ENCODE peak calls at places on chromosomes 5 and 9, in seven cellular contexts. One of them, this sample, is unnamed. For H3K36me3, the result is how much of the 10 kb centered on the place peaks cover.

GRCh38 chr5:13994606-13995336 is 50.3 kb upstream of the DNAH5 start:
- DNase-seq in neural progenitor cell: no peak
- DNase-seq in breast epithelium: no peak
- DNase-seq in WERI-Rb-1: no peak
- DNase-seq in heart right ventricle: no peak
- DNase-seq in mucosa of descending colon: no peak
- DNase-seq in thoracic aorta: no peak
- DNase-seq in this sample: no peak

GRCh38 chr5:89901983-89902382 is 507.6 kb downstream of the CETN3 start:
- DNase-seq in WERI-Rb-1: no peak
- DNase-seq in neural progenitor cell: no peak
- DNase-seq in thoracic aorta: peak
- DNase-seq in mucosa of descending colon: no peak
- DNase-seq in breast epithelium: peak
- DNase-seq in heart right ventricle: no peak
- DNase-seq in this sample: no peak

GRCh38 chr5:172909931-172910502 is 49.2 kb upstream of the RPL26L1 start:
- DNase-seq in heart right ventricle: no peak
- DNase-seq in thoracic aorta: no peak
- DNase-seq in WERI-Rb-1: no peak
- DNase-seq in breast epithelium: no peak
- DNase-seq in neural progenitor cell: no peak
- DNase-seq in mucosa of descending colon: no peak
- DNase-seq in this sample: no peak

GRCh38 chr5:78547731-78548189 is 100.8 kb downstream of the LHFPL2 start:
- DNase-seq in thoracic aorta: peak
- DNase-seq in WERI-Rb-1: no peak
- DNase-seq in breast epithelium: peak
- DNase-seq in neural progenitor cell: no peak
- DNase-seq in mucosa of descending colon: peak
- DNase-seq in heart right ventricle: peak
- DNase-seq in this sample: no peak

GRCh38 chr5:78763659-78764189 is 115.2 kb upstream of the LHFPL2 start:
- DNase-seq in mucosa of descending colon: no peak
- DNase-seq in WERI-Rb-1: no peak
- DNase-seq in heart right ventricle: no peak
- DNase-seq in thoracic aorta: no peak
- DNase-seq in breast epithelium: no peak
- DNase-seq in neural progenitor cell: no peak
- DNase-seq in this sample: no peak

GRCh38 chr5:154138701-154139100 is 51.8 kb upstream of the GALNT10 start:
- DNase-seq in thoracic aorta: no peak
- DNase-seq in breast epithelium: no peak
- DNase-seq in WERI-Rb-1: no peak
- DNase-seq in heart right ventricle: peak
- DNase-seq in mucosa of descending colon: no peak
- DNase-seq in neural progenitor cell: peak
- DNase-seq in this sample: no peak

GRCh38 chr9:76330034-76330433 is 64.2 kb downstream of the RFK start:
- DNase-seq in neural progenitor cell: no peak
- DNase-seq in WERI-Rb-1: no peak
- DNase-seq in thoracic aorta: no peak
- DNase-seq in heart right ventricle: no peak
- DNase-seq in mucosa of descending colon: no peak
- DNase-seq in breast epithelium: no peak
- DNase-seq in this sample: no peak

GRCh38 chr9:92561374-92562329 is 25.9 kb upstream of the ECM2 start:
- DNase-seq in breast epithelium: no peak
- DNase-seq in heart right ventricle: no peak
- DNase-seq in WERI-Rb-1: no peak
- DNase-seq in neural progenitor cell: no peak
- DNase-seq in mucosa of descending colon: no peak
- DNase-seq in thoracic aorta: no peak
- DNase-seq in this sample: no peak

GRCh38 chr5:92372766-92373165 is 989.6 kb upstream of the ARRDC3 start:
- DNase-seq in mucosa of descending colon: no peak
- DNase-seq in WERI-Rb-1: no peak
- DNase-seq in thoracic aorta: no peak
- DNase-seq in heart right ventricle: no peak
- DNase-seq in neural progenitor cell: no peak
- DNase-seq in breast epithelium: no peak
- DNase-seq in this sample: no peak

GRCh38 chr9:91151014-91151740 is 210.5 kb downstream of the AUH start:
- DNase-seq in neural progenitor cell: no peak
- DNase-seq in heart right ventricle: no peak
- DNase-seq in WERI-Rb-1: no peak
- DNase-seq in mucosa of descending colon: no peak
- DNase-seq in thoracic aorta: no peak
- DNase-seq in breast epithelium: no peak
- DNase-seq in this sample: no peak

GRCh38 chr5:4225741-4226140 is 630.1 kb downstream of the IRX1 start:
- DNase-seq in thoracic aorta: no peak
- DNase-seq in heart right ventricle: no peak
- DNase-seq in neural progenitor cell: no peak
- DNase-seq in WERI-Rb-1: no peak
- DNase-seq in mucosa of descending colon: no peak
- DNase-seq in breast epithelium: no peak
- DNase-seq in this sample: no peak
- H3K36me3 ChIP-seq in thoracic aorta: under half
- H3K36me3 ChIP-seq in heart right ventricle: under half
- H3K36me3 ChIP-seq in neural progenitor cell: under half
- H3K36me3 ChIP-seq in WERI-Rb-1: under half
- H3K36me3 ChIP-seq in mucosa of descending colon: under half
- H3K36me3 ChIP-seq in breast epithelium: under half
- H3K36me3 ChIP-seq in this sample: under half

GRCh38 chr5:113294341-113295110 is 140.3 kb downstream of the TSSK1B start:
- DNase-seq in thoracic aorta: peak
- DNase-seq in WERI-Rb-1: peak
- DNase-seq in neural progenitor cell: peak
- DNase-seq in heart right ventricle: peak
- DNase-seq in breast epithelium: peak
- DNase-seq in mucosa of descending colon: peak
- DNase-seq in this sample: peak
- TF ChIP-seq CTCF in thoracic aorta: no peak
- TF ChIP-seq CTCF in WERI-Rb-1: peak
- TF ChIP-seq CTCF in neural progenitor cell: peak
- TF ChIP-seq CTCF in heart right ventricle: no peak
- TF ChIP-seq CTCF in breast epithelium: no peak
- TF ChIP-seq CTCF in mucosa of descending colon: no peak
- TF ChIP-seq CTCF in this sample: no peak

DNA sequence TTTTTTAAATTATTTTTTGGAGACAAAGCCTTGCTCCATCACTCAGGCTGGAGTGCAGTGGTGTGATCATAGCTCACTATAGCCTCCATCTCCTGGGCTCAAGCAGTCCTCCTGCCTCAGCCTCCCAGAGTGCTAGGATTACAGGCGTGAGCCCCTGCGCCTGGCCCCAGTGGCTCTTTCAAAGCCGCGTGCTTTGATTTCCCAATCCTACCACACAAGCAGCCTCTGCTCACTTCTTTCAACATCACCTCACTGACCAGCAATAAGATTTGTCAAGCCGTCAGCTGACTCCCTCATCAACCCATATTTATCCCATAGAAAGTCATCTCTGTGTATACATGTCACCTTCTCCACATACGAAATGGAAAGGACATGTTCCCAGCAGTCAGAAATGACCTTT is 25.9 kb downstream of the SLC31A2 start:
- DNase-seq in neural progenitor cell: no peak
- DNase-seq in heart right ventricle: no peak
- DNase-seq in breast epithelium: no peak
- DNase-seq in WERI-Rb-1: no peak
- DNase-seq in mucosa of descending colon: no peak
- DNase-seq in thoracic aorta: no peak
- DNase-seq in this sample: no peak
- H3K36me3 ChIP-seq in neural progenitor cell: under half
- H3K36me3 ChIP-seq in heart right ventricle: half or more
- H3K36me3 ChIP-seq in breast epithelium: under half
- H3K36me3 ChIP-seq in WERI-Rb-1: half or more
- H3K36me3 ChIP-seq in mucosa of descending colon: under half
- H3K36me3 ChIP-seq in thoracic aorta: half or more
- H3K36me3 ChIP-seq in this sample: under half

GRCh38 chr9:36969216-36969771 is 64.8 kb downstream of the PAX5 start:
- DNase-seq in breast epithelium: no peak
- DNase-seq in WERI-Rb-1: no peak
- DNase-seq in heart right ventricle: no peak
- DNase-seq in neural progenitor cell: peak
- DNase-seq in thoracic aorta: no peak
- DNase-seq in mucosa of descending colon: no peak
- DNase-seq in this sample: no peak
- TF ChIP-seq CTCF in breast epithelium: no peak
- TF ChIP-seq CTCF in WERI-Rb-1: peak
- TF ChIP-seq CTCF in heart right ventricle: no peak
- TF ChIP-seq CTCF in neural progenitor cell: peak
- TF ChIP-seq CTCF in thoracic aorta: no peak
- TF ChIP-seq CTCF in mucosa of descending colon: no peak
- TF ChIP-seq CTCF in this sample: no peak

GRCh38 chr5:39020465-39020864 is 53.7 kb downstream of the RICTOR start:
- DNase-seq in neural progenitor cell: no peak
- DNase-seq in WERI-Rb-1: no peak
- DNase-seq in breast epithelium: no peak
- DNase-seq in heart right ventricle: no peak
- DNase-seq in thoracic aorta: no peak
- DNase-seq in mucosa of descending colon: no peak
- DNase-seq in this sample: no peak

GRCh38 chr5:39024005-39024404 is 50.2 kb downstream of the RICTOR start:
- DNase-seq in heart right ventricle: peak
- DNase-seq in mucosa of descending colon: no peak
- DNase-seq in neural progenitor cell: peak
- DNase-seq in breast epithelium: no peak
- DNase-seq in WERI-Rb-1: peak
- DNase-seq in thoracic aorta: no peak
- DNase-seq in this sample: no peak

GRCh38 chr5:39024884-39025283 is 49.3 kb downstream of the RICTOR start:
- DNase-seq in heart right ventricle: no peak
- DNase-seq in neural progenitor cell: no peak
- DNase-seq in thoracic aorta: no peak
- DNase-seq in mucosa of descending colon: no peak
- DNase-seq in breast epithelium: no peak
- DNase-seq in WERI-Rb-1: no peak
- DNase-seq in this sample: no peak

GRCh38 chr5:39021413-39021812 is 52.8 kb downstream of the RICTOR start:
- DNase-seq in mucosa of descending colon: no peak
- DNase-seq in WERI-Rb-1: no peak
- DNase-seq in heart right ventricle: no peak
- DNase-seq in neural progenitor cell: peak
- DNase-seq in thoracic aorta: no peak
- DNase-seq in breast epithelium: no peak
- DNase-seq in this sample: no peak

DNA sequence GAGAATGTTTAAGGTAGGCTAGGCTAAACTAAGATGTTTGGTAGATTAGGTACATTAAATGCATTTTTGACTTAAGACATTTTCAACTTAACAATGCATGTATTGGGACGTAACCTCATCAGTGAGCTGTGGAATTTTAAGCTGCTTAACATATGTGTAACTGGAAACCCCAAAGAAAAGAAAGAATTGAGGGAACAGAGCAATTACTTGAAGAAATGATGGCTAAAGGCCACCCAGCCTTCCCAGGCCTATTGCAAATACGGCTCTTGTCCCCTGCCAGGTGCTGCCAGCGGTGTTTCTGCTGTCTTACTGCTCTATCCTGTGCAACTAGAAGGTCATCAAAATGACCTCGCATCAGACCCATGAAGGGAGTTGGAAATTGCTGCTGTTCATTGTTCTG is 52.0 kb downstream of the RICTOR start:
- DNase-seq in heart right ventricle: no peak
- DNase-seq in breast epithelium: no peak
- DNase-seq in WERI-Rb-1: no peak
- DNase-seq in neural progenitor cell: peak
- DNase-seq in mucosa of descending colon: no peak
- DNase-seq in thoracic aorta: no peak
- DNase-seq in this sample: no peak
- H3K36me3 ChIP-seq in heart right ventricle: under half
- H3K36me3 ChIP-seq in breast epithelium: under half
- H3K36me3 ChIP-seq in WERI-Rb-1: under half
- H3K36me3 ChIP-seq in neural progenitor cell: under half
- H3K36me3 ChIP-seq in mucosa of descending colon: under half
- H3K36me3 ChIP-seq in thoracic aorta: under half
- H3K36me3 ChIP-seq in this sample: under half

GRCh38 chr5:84450617-84451414 is 66.1 kb upstream of the EDIL3 start:
- DNase-seq in breast epithelium: no peak
- DNase-seq in WERI-Rb-1: no peak
- DNase-seq in heart right ventricle: no peak
- DNase-seq in thoracic aorta: no peak
- DNase-seq in neural progenitor cell: no peak
- DNase-seq in mucosa of descending colon: no peak
- DNase-seq in this sample: no peak
- TF ChIP-seq CTCF in breast epithelium: no peak
- TF ChIP-seq CTCF in WERI-Rb-1: peak
- TF ChIP-seq CTCF in heart right ventricle: no peak
- TF ChIP-seq CTCF in thoracic aorta: peak
- TF ChIP-seq CTCF in neural progenitor cell: peak
- TF ChIP-seq CTCF in mucosa of descending colon: no peak
- TF ChIP-seq CTCF in this sample: peak